ENCODE peak calls at places on chromosomes 1 and 21, in six cellular contexts. One of them, this sample, is unnamed.

GRCh38 chr1:115184260-115184950 is 95.1 kb upstream of the TSPAN2 start:
- DNase-seq in A549: no peak
- DNase-seq in HTR-8/SVneo: no peak
- DNase-seq in anterior cingulate cortex: no peak
- DNase-seq in fibroblast of lung: no peak
- DNase-seq in PC-9: no peak
- DNase-seq in this sample: no peak

GRCh38 chr1:16143566-16144324 is 12.1 kb downstream of the EPHA2 start:
- DNase-seq in A549: peak; percentile 93
- DNase-seq in fibroblast of lung: no peak
- DNase-seq in HTR-8/SVneo: peak; percentile 54
- DNase-seq in anterior cingulate cortex: no peak
- DNase-seq in PC-9: peak; percentile 97
- DNase-seq in this sample: peak; percentile 88

GRCh38 chr1:223319373-223319772 is 44.6 kb downstream of the SUSD4 start:
- DNase-seq in A549: no peak
- DNase-seq in fibroblast of lung: no peak
- DNase-seq in PC-9: no peak
- DNase-seq in anterior cingulate cortex: no peak
- DNase-seq in HTR-8/SVneo: no peak
- DNase-seq in this sample: no peak

GRCh38 chr1:31651766-31652165 is 7.1 kb upstream of the PEF1 start:
- DNase-seq in PC-9: no peak
- DNase-seq in A549: no peak
- DNase-seq in anterior cingulate cortex: no peak
- DNase-seq in fibroblast of lung: no peak
- DNase-seq in HTR-8/SVneo: no peak
- DNase-seq in this sample: no peak

GRCh38 chr1:31818204-31818603 is 2.4 kb upstream of the SPOCD1 start:
- DNase-seq in HTR-8/SVneo: no peak
- DNase-seq in fibroblast of lung: no peak
- DNase-seq in anterior cingulate cortex: no peak
- DNase-seq in PC-9: no peak
- DNase-seq in A549: no peak
- DNase-seq in this sample: no peak

GRCh38 chr1:51288578-51288977 is 41.8 kb downstream of the TTC39A start:
- DNase-seq in fibroblast of lung: no peak
- DNase-seq in A549: no peak
- DNase-seq in anterior cingulate cortex: no peak
- DNase-seq in PC-9: no peak
- DNase-seq in HTR-8/SVneo: no peak
- DNase-seq in this sample: no peak

GRCh38 chr1:19620786-19621185 is 23.3 kb upstream of the NBL1 start:
- DNase-seq in HTR-8/SVneo: no peak
- DNase-seq in fibroblast of lung: peak; percentile 38
- DNase-seq in anterior cingulate cortex: no peak
- DNase-seq in PC-9: no peak
- DNase-seq in A549: no peak
- DNase-seq in this sample: no peak

GRCh38 chr1:182357177-182357576 is 34.4 kb downstream of the GLUL start:
- DNase-seq in PC-9: no peak
- DNase-seq in fibroblast of lung: no peak
- DNase-seq in anterior cingulate cortex: no peak
- DNase-seq in A549: no peak
- DNase-seq in HTR-8/SVneo: no peak
- DNase-seq in this sample: no peak

GRCh38 chr1:245572709-245573108 is 417.9 kb downstream of the KIF26B start:
- DNase-seq in anterior cingulate cortex: no peak
- DNase-seq in HTR-8/SVneo: no peak
- DNase-seq in PC-9: no peak
- DNase-seq in fibroblast of lung: no peak
- DNase-seq in A549: no peak
- DNase-seq in this sample: no peak

GRCh38 chr1:15420853-15421465 is 11.3 kb downstream of the EFHD2 start:
- DNase-seq in A549: no peak
- DNase-seq in anterior cingulate cortex: no peak
- DNase-seq in HTR-8/SVneo: no peak
- DNase-seq in PC-9: no peak
- DNase-seq in fibroblast of lung: no peak
- DNase-seq in this sample: no peak

GRCh38 chr1:77524038-77524437 is 158.4 kb downstream of the ZZZ3 start:
- DNase-seq in PC-9: no peak
- DNase-seq in anterior cingulate cortex: no peak
- DNase-seq in A549: no peak
- DNase-seq in fibroblast of lung: no peak
- DNase-seq in HTR-8/SVneo: no peak
- DNase-seq in this sample: no peak

GRCh38 chr21:26405735-26406361 is 167.2 kb downstream of the CYYR1 start:
- DNase-seq in PC-9: peak; percentile 49
- DNase-seq in HTR-8/SVneo: peak; percentile 67
- DNase-seq in fibroblast of lung: peak; percentile 75
- DNase-seq in A549: peak; percentile 58
- DNase-seq in anterior cingulate cortex: no peak
- DNase-seq in this sample: no peak

GRCh38 chr1:29912413-29912812 is 676.1 kb downstream of the PTPRU start:
- DNase-seq in anterior cingulate cortex: no peak
- DNase-seq in PC-9: peak; percentile 8
- DNase-seq in fibroblast of lung: peak; percentile 53
- DNase-seq in HTR-8/SVneo: no peak
- DNase-seq in A549: peak; percentile 29
- DNase-seq in this sample: peak; percentile 3

GRCh38 chr1:170511066-170511465 is 20.9 kb upstream of the GORAB start:
- DNase-seq in PC-9: no peak
- DNase-seq in A549: no peak
- DNase-seq in HTR-8/SVneo: no peak
- DNase-seq in fibroblast of lung: no peak
- DNase-seq in anterior cingulate cortex: no peak
- DNase-seq in this sample: no peak

GRCh38 chr1:184014271-184014670 is 23.3 kb downstream of the COLGALT2 start:
- DNase-seq in anterior cingulate cortex: no peak
- DNase-seq in A549: no peak
- DNase-seq in HTR-8/SVneo: no peak
- DNase-seq in fibroblast of lung: no peak
- DNase-seq in PC-9: no peak
- DNase-seq in this sample: no peak

GRCh38 chr1:7013833-7014639 is 228.8 kb downstream of the CAMTA1 start:
- DNase-seq in HTR-8/SVneo: no peak
- DNase-seq in PC-9: no peak
- DNase-seq in anterior cingulate cortex: no peak
- DNase-seq in fibroblast of lung: no peak
- DNase-seq in A549: no peak
- DNase-seq in this sample: no peak

GRCh38 chr1:184945034-184945433 is 29.3 kb downstream of the NIBAN1 start:
- DNase-seq in PC-9: no peak
- DNase-seq in A549: no peak
- DNase-seq in fibroblast of lung: peak; percentile 42
- DNase-seq in anterior cingulate cortex: no peak
- DNase-seq in HTR-8/SVneo: no peak
- DNase-seq in this sample: no peak

GRCh38 chr1:41357451-41358151 is 3.6 kb upstream of the FOXO6 start:
- DNase-seq in A549: no peak
- DNase-seq in fibroblast of lung: no peak
- DNase-seq in HTR-8/SVneo: no peak
- DNase-seq in anterior cingulate cortex: no peak
- DNase-seq in PC-9: peak; percentile 72
- DNase-seq in this sample: no peak

GRCh38 chr1:210234254-210234747 is 1.7 kb downstream of the SERTAD4 start:
- DNase-seq in A549: no peak
- DNase-seq in PC-9: no peak
- DNase-seq in HTR-8/SVneo: no peak
- DNase-seq in fibroblast of lung: no peak
- DNase-seq in anterior cingulate cortex: no peak
- DNase-seq in this sample: no peak

GRCh38 chr1:212514056-212514614 is 81.4 kb downstream of the NENF start:
- DNase-seq in anterior cingulate cortex: no peak
- DNase-seq in PC-9: peak; percentile 83
- DNase-seq in HTR-8/SVneo: peak; percentile 42
- DNase-seq in fibroblast of lung: peak; percentile 29
- DNase-seq in A549: peak; percentile 80
- DNase-seq in this sample: peak; percentile 78

GRCh38 chr1:30840904-30841598 is 67.5 kb downstream of the SDC3 start:
- DNase-seq in PC-9: peak; percentile 31
- DNase-seq in HTR-8/SVneo: no peak
- DNase-seq in anterior cingulate cortex: no peak
- DNase-seq in fibroblast of lung: peak; percentile 53
- DNase-seq in A549: no peak
- DNase-seq in this sample: no peak

GRCh38 chr1:209862598-209863498 is 35.1 kb downstream of the UTP25 start:
- DNase-seq in anterior cingulate cortex: no peak
- DNase-seq in PC-9: no peak
- DNase-seq in fibroblast of lung: no peak
- DNase-seq in HTR-8/SVneo: no peak
- DNase-seq in A549: no peak
- DNase-seq in this sample: no peak

GRCh38 chr1:16980473-16981268 is at the start of gene MFAP2:
- DNase-seq in PC-9: no peak
- DNase-seq in anterior cingulate cortex: no peak
- DNase-seq in fibroblast of lung: no peak
- DNase-seq in A549: no peak
- DNase-seq in HTR-8/SVneo: peak; percentile 59
- DNase-seq in this sample: no peak